ENCODE peak calls at places on chromosomes 11 and 22, in seven cellular contexts. F, V, H, G, X, W and K are unnamed samples.

GRCh38 chr11:33402066-33402465 is 144.9 kb downstream of the HIPK3 start:
- DNase-seq in X (no peak), G (no peak), V (no peak), H (no peak), F (no peak), W (no peak), K (no peak)

GRCh38 chr11:119752946-119753345 is 23.9 kb upstream of the NECTIN1 start:
- DNase-seq in W (no peak), H (no peak), V (no peak), X (no peak), F (no peak), G (no peak), K (no peak)

GRCh38 chr11:61164610-61165424 is 3.6 kb upstream of the VPS37C start:
- DNase-seq in W (no peak), V (no peak), G (no peak), F (no peak), X (no peak), H (no peak), K (no peak)

GRCh38 chr11:16895306-16895705 is 118.9 kb downstream of the PLEKHA7 start:
- DNase-seq in V (no peak), H (no peak), F (no peak), X (no peak), G (no peak), W (no peak), K (no peak)

GRCh38 chr22:46830001-46830715 is 67.7 kb downstream of the TBC1D22A start:
- DNase-seq in X (no peak), V (peak), G (peak), F (peak), W (no peak), H (no peak), K (no peak)

GRCh38 chr11:9787981-9788521 is 124.2 kb downstream of the SWAP70 start:
- DNase-seq in X (no peak), F (no peak), H (no peak), W (no peak), V (no peak), G (no peak), K (no peak)

GRCh38 chr11:35905901-35906661 is 37.8 kb upstream of the LDLRAD3 start:
- DNase-seq in X (no peak), H (no peak), W (no peak), V (no peak), G (peak), F (no peak), K (no peak)

GRCh38 chr11:65766535-65766934 is 14.2 kb downstream of the AP5B1 start:
- DNase-seq in W (no peak), G (peak), F (no peak), H (no peak), X (no peak), V (no peak), K (no peak)

DNA sequence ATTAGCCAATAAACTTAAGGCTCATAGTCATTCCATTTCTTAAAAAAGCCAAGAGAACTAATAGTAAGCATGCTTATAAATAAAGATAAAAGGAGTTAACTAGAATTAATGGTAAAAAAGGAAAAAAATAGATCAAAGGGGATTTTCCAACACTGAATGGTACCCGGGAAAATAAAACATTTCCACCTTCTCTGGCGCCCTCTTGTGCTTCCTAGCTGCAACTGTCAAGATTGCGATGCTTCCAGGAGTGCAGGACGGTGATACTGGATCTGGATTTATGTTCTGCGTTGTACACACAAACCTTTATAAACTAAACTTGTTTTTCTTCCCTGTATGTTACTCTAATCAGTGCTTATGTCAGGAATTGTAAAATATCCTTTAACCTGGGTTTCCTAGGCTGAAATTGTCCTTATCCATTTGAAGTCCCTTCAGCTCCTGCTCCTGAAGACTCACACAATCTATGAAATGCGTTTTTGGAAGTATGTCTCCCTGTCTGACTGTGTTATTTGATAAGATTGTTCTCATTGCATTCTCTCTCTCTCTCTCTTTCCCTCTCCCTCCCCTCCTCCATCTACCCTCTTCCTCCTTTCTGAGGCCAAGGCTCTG is 9.6 kb upstream of the HTATIP2 start:
- DNase-seq in W (peak), G (no peak), X (no peak), H (no peak), V (peak), F (peak), K (no peak)
- TF ChIP-seq CTCF in W (peak), G (peak), X (peak), H (peak), V (peak), F (peak), K (peak)

GRCh38 chr22:38246692-38247091 is 26.1 kb downstream of the TMEM184B start:
- DNase-seq in G (no peak), H (no peak), F (no peak), W (no peak), V (no peak), X (no peak), K (no peak)
- TF ChIP-seq CTCF in G (no peak), H (no peak), F (no peak), W (no peak), V (no peak), X (no peak), K (no peak)

GRCh38 chr11:70790671-70791300 is 392.5 kb downstream of the CTTN start:
- DNase-seq in H (no peak), V (no peak), F (no peak), G (no peak), W (no peak), X (no peak), K (no peak)
- TF ChIP-seq CTCF in H (no peak), V (no peak), F (no peak), G (no peak), W (no peak), X (no peak), K (no peak)

DNA sequence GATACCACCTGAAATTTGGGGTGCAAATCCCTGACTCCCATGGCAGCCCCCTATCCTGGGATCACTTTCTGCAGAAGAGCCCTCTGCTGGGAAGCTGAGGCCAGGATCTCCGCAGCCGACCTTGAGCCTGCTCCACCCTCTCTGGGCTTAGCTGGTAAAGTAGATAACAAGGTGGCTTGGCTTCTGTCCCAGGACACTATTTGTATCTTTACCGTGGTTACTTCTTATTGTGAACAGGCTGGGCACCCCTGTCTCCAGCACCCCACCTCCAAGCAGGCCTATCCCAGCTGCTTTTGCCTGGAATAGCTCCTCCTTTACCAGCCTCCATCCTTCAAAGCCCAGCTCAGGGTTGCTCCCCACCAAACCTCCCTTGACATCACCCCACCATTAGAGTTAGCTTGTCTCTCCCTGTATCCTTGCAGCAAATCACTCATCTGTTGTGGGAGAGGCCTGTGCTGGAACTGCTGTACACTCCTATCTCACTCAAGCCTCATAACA is 35.2 kb upstream of the P2RY2 start:
- DNase-seq in X (no peak), F (no peak), G (no peak), H (no peak), W (no peak), V (no peak), K (no peak)
- TF ChIP-seq CTCF in X (no peak), F (no peak), G (no peak), H (no peak), W (no peak), V (no peak), K (no peak)

GRCh38 chr11:43880640-43881159 is at the start of gene ALKBH3:
- DNase-seq in F (peak), H (peak), W (peak), G (peak), V (peak), X (no peak), K (peak)
- TF ChIP-seq CTCF in F (no peak), H (no peak), W (no peak), G (no peak), V (no peak), X (no peak), K (no peak)

GRCh38 chr11:128772814-128773213 is 78.9 kb downstream of the FLI1 start:
- DNase-seq in G (no peak), V (no peak), X (no peak), W (no peak), H (peak), F (no peak), K (no peak)
- TF ChIP-seq CTCF in G (no peak), V (no peak), X (no peak), W (no peak), H (no peak), F (no peak), K (no peak)